ENCODE peak calls at places on chromosome 1, in six cellular contexts. F is fibroblast of pulmonary artery, J is HCT116, C is EH, E is MM.1S, D is renal cortical epithelial cell. Y is an unnamed sample.

GRCh38 chr1:244435562-244436205 is 16.0 kb downstream of the ADSS2 start:
- DNase-seq in F (peak; percentile 59), J (peak; percentile 12), C (peak; percentile 78), E (no peak), D (peak; percentile 38), Y (no peak)

GRCh38 chr1:185479781-185480180 is 162.7 kb upstream of the IVNS1ABP start:
- DNase-seq in F (no peak), J (no peak), C (no peak), E (no peak), D (no peak), Y (no peak)

GRCh38 chr1:117627562-117628165 is 21.8 kb downstream of the TENT5C start:
- DNase-seq in F (no peak), J (no peak), C (no peak), E (peak; percentile 37), D (no peak), Y (no peak)

GRCh38 chr1:162136760-162137537 is 67.5 kb downstream of the NOS1AP start:
- DNase-seq in F (peak; percentile 73), J (peak; percentile 43), C (peak; percentile 89), E (no peak), D (peak; percentile 91), Y (no peak)

GRCh38 chr1:49036700-49037099 is 260.0 kb upstream of the BEND5 start:
- DNase-seq in F (no peak), J (no peak), C (no peak), E (no peak), D (no peak), Y (no peak)

GRCh38 chr1:203580733-203581132 is 45.9 kb upstream of the ATP2B4 start:
- DNase-seq in F (no peak), J (no peak), C (no peak), E (no peak), D (no peak), Y (no peak)

GRCh38 chr1:216926681-216927080 is 203.5 kb upstream of the ESRRG start:
- DNase-seq in F (no peak), J (no peak), C (no peak), E (no peak), D (no peak), Y (no peak)

GRCh38 chr1:29639156-29639736 is 402.9 kb downstream of the PTPRU start:
- DNase-seq in F (no peak), J (peak; percentile 43), C (no peak), E (no peak), D (peak; percentile 85), Y (no peak)

GRCh38 chr1:26744075-26744958 is 43.4 kb upstream of the PIGV start:
- DNase-seq in F (peak; percentile 95), J (peak; percentile 66), C (peak; percentile 97), E (peak; percentile 99), D (peak; percentile 76), Y (no peak)

GRCh38 chr1:38558476-38559179 is 300.9 kb downstream of the RRAGC start:
- DNase-seq in F (no peak), J (no peak), C (no peak), E (no peak), D (no peak), Y (peak; percentile 84)

GRCh38 chr1:6440198-6441126 is 15.9 kb downstream of the ESPN start:
- DNase-seq in F (no peak), J (no peak), C (peak; percentile 50), E (peak; percentile 23), D (no peak), Y (peak; percentile 81)